ENCODE peak calls at places on chromosome 5, in five cellular contexts. S is LoVo, X is DMS79 treated with DMSO at 0.1 percent for 48 hours, D is heart left ventricle, G is T1000. F is an unnamed sample.

GRCh38 chr5:54895816-54896341 is 89.5 kb downstream of the ESM1 start:
- DNase-seq in S (peak), X (peak), D (no peak), G (no peak), F (peak)

GRCh38 chr5:93831449-93831848 is 90.0 kb upstream of the POU5F2 start:
- DNase-seq in S (no peak), X (no peak), D (no peak), G (peak), F (no peak)

GRCh38 chr5:31731710-31732301 is 92.9 kb downstream of the PDZD2 start:
- DNase-seq in S (no peak), X (no peak), D (no peak), G (no peak), F (no peak)

GRCh38 chr5:171984748-171985419 is 21.6 kb downstream of the FBXW11 start:
- DNase-seq in S (no peak), X (no peak), D (no peak), G (peak), F (no peak)

GRCh38 chr5:2699686-2700085 is 51.8 kb downstream of the IRX2 start:
- DNase-seq in S (no peak), X (no peak), D (no peak), G (no peak), F (no peak)

GRCh38 chr5:177040814-177041410 is 18.4 kb downstream of the ZNF346 start:
- DNase-seq in S (no peak), X (peak), D (no peak), G (no peak), F (no peak)

GRCh38 chr5:109907751-109908150 is 218.0 kb downstream of the MAN2A1 start:
- DNase-seq in S (no peak), X (no peak), D (no peak), G (no peak), F (no peak)

GRCh38 chr5:177353093-177353492 is 1.6 kb upstream of the LMAN2 start:
- DNase-seq in S (no peak), X (no peak), D (no peak), G (no peak), F (no peak)

GRCh38 chr5:96652769-96653455 is 9.3 kb upstream of the CAST start:
- DNase-seq in S (peak), X (no peak), D (no peak), G (peak), F (no peak)

GRCh38 chr5:135993894-135994514 is 34.8 kb upstream of the TGFBI start:
- DNase-seq in S (no peak), X (no peak), D (no peak), G (no peak), F (no peak)

GRCh38 chr5:6472792-6473191 is 24.1 kb downstream of the UBE2QL1 start:
- DNase-seq in S (no peak), X (no peak), D (no peak), G (no peak), F (no peak)

GRCh38 chr5:172918421-172919371 is 40.5 kb upstream of the RPL26L1 start:
- DNase-seq in S (no peak), X (no peak), D (no peak), G (no peak), F (no peak)

GRCh38 chr5:110054240-110054639 is 364.5 kb downstream of the MAN2A1 start:
- DNase-seq in S (no peak), X (peak), D (no peak), G (peak), F (peak)

GRCh38 chr5:74020488-74020887 is 394.5 kb downstream of the ARHGEF28 start:
- DNase-seq in S (no peak), X (peak), D (no peak), G (no peak), F (no peak)

GRCh38 chr5:4164167-4164566 is 568.5 kb downstream of the IRX1 start:
- DNase-seq in S (no peak), X (no peak), D (no peak), G (no peak), F (no peak)

GRCh38 chr5:74916831-74917710 is 50.9 kb upstream of the FAM169A start:
- DNase-seq in S (peak), X (peak), D (no peak), G (no peak), F (no peak)

GRCh38 chr5:72556351-72557146 is 49.3 kb upstream of the ZNF366 start:
- DNase-seq in S (no peak), X (peak), D (peak), G (no peak), F (peak)

GRCh38 chr5:153658606-153659005 is 168.1 kb downstream of the GRIA1 start:
- DNase-seq in S (no peak), X (no peak), D (no peak), G (no peak), F (no peak)

GRCh38 chr5:114362977-114363721 is 1.3 kb downstream of the KCNN2 start:
- DNase-seq in S (no peak), X (no peak), D (peak), G (no peak), F (no peak)

GRCh38 chr5:19928556-19929421 is 59.2 kb downstream of the CDH18 start:
- DNase-seq in S (peak), X (no peak), D (no peak), G (no peak), F (no peak)

GRCh38 chr5:174737335-174737734 is 13.0 kb downstream of the MSX2 start:
- DNase-seq in S (no peak), X (no peak), D (no peak), G (no peak), F (no peak)

GRCh38 chr5:126124706-126125345 is 298.4 kb upstream of the GRAMD2B start:
- DNase-seq in S (no peak), X (no peak), D (no peak), G (no peak), F (no peak)

GRCh38 chr5:178229861-178230260 is 2.7 kb downstream of the PHYKPL start:
- DNase-seq in S (no peak), X (no peak), D (peak), G (no peak), F (no peak)

GRCh38 chr5:110965773-110966581 is 105.5 kb upstream of the TSLP start:
- DNase-seq in S (no peak), X (no peak), D (no peak), G (no peak), F (no peak)

GRCh38 chr5:80466669-80467485 is 21.0 kb upstream of the FAM151B start:
- DNase-seq in S (peak), X (no peak), D (no peak), G (no peak), F (no peak)

GRCh38 chr5:148443998-148444397 is 60.2 kb downstream of the FBXO38 start:
- DNase-seq in S (peak), X (peak), D (no peak), G (no peak), F (peak)